ENCODE peak calls at places on chromosomes 3 and 15, in nine cellular contexts. N is adrenal gland; A is esophagus muscularis mucosa; T is left ventricle myocardium inferior; V is CD4-positive, CD25-positive, alpha-beta regulatory T cell; Y is Panc1; F is HAP-1; E is H9; M is CD8-positive, alpha-beta T cell. W is an unnamed sample.
A peak's percentile ranks its signal among the peaks of the same experiment; 100 is the strongest.

GRCh38 chr15:98582900-98583554 is 65.3 kb upstream of the IGF1R start:
- DNase-seq in E (no peak), N (no peak), A (peak; percentile 3), F (no peak), V (no peak), Y (no peak), M (no peak), T (no peak), W (no peak)

GRCh38 chr15:40859206-40859851 is 14.7 kb downstream of the RHOV start:
- DNase-seq in Y (peak; percentile 74), E (peak; percentile 95), F (peak; percentile 93), N (peak; percentile 71), T (peak; percentile 47), M (peak; percentile 87), V (peak; percentile 72), A (no peak), W (peak; percentile 68)

GRCh38 chr3:12965999-12966846 is 107.0 kb downstream of the IQSEC1 start:
- DNase-seq in E (no peak), N (no peak), T (no peak), Y (no peak), A (no peak), M (no peak), V (no peak), F (peak; percentile 26), W (peak; percentile 35)

GRCh38 chr3:162684260-162684659 is 1187.7 kb downstream of the OTOL1 start:
- DNase-seq in Y (no peak), M (no peak), A (no peak), N (no peak), E (no peak), V (no peak), T (no peak), F (no peak), W (no peak)

GRCh38 chr15:101407966-101408775 is 81.3 kb downstream of the PCSK6 start:
- DNase-seq in M (no peak), F (no peak), E (no peak), V (no peak), Y (no peak), A (no peak), T (no peak), N (no peak), W (no peak)

GRCh38 chr3:21779909-21780308 is 28.9 kb upstream of the ZNF385D start:
- DNase-seq in N (no peak), E (no peak), M (no peak), V (no peak), A (no peak), Y (no peak), F (no peak), T (no peak), W (no peak)

GRCh38 chr3:169772530-169772950 is 656 bp upstream of the MYNN start:
- DNase-seq in Y (peak; percentile 80), T (peak; percentile 72), E (peak; percentile 79), A (peak; percentile 93), F (peak; percentile 79), N (no peak), V (no peak), M (no peak), W (peak; percentile 69)

GRCh38 chr3:127289646-127290575 is 2.1 kb upstream of the PRR20G start:
- DNase-seq in N (no peak), V (no peak), F (no peak), A (no peak), M (no peak), Y (no peak), T (no peak), E (no peak), W (no peak)

GRCh38 chr3:104388624-104389023 is 978.1 kb upstream of the ALCAM start:
- DNase-seq in Y (no peak), N (no peak), F (no peak), A (no peak), V (no peak), M (no peak), E (no peak), T (no peak), W (no peak)

GRCh38 chr3:53577486-53577885 is 83.1 kb downstream of the CACNA1D start:
- DNase-seq in A (peak; percentile 79), M (no peak), V (no peak), T (no peak), E (no peak), N (no peak), F (no peak), Y (no peak), W (no peak)

GRCh38 chr3:158711886-158712285 is 20.4 kb downstream of the RARRES1 start:
- DNase-seq in N (no peak), V (no peak), Y (no peak), E (no peak), T (no peak), M (no peak), A (no peak), F (no peak), W (no peak)

GRCh38 chr3:172290457-172290856 is 157.8 kb downstream of the GHSR start:
- DNase-seq in Y (no peak), F (no peak), M (no peak), A (no peak), T (no peak), V (no peak), N (no peak), E (no peak), W (no peak)

GRCh38 chr3:105611304-105612192 is 244.8 kb downstream of the ALCAM start:
- DNase-seq in M (no peak), T (no peak), Y (no peak), E (no peak), F (no peak), A (no peak), N (no peak), V (no peak), W (no peak)

GRCh38 chr3:126517986-126518778 is 609 bp upstream of the UROC1 start:
- DNase-seq in V (no peak), A (no peak), E (no peak), F (no peak), T (no peak), Y (no peak), N (no peak), M (no peak), W (peak; percentile 6)

GRCh38 chr3:141998674-141999290 is 122.3 kb downstream of the ATP1B3 start:
- DNase-seq in A (no peak), E (no peak), M (no peak), N (no peak), F (no peak), Y (no peak), V (peak; percentile 15), T (no peak), W (no peak)

GRCh38 chr3:127848131-127849129 is 26.1 kb upstream of the MGLL start:
- DNase-seq in T (no peak), V (no peak), Y (no peak), F (no peak), A (peak; percentile 72), M (no peak), N (no peak), E (no peak), W (no peak)

DNA sequence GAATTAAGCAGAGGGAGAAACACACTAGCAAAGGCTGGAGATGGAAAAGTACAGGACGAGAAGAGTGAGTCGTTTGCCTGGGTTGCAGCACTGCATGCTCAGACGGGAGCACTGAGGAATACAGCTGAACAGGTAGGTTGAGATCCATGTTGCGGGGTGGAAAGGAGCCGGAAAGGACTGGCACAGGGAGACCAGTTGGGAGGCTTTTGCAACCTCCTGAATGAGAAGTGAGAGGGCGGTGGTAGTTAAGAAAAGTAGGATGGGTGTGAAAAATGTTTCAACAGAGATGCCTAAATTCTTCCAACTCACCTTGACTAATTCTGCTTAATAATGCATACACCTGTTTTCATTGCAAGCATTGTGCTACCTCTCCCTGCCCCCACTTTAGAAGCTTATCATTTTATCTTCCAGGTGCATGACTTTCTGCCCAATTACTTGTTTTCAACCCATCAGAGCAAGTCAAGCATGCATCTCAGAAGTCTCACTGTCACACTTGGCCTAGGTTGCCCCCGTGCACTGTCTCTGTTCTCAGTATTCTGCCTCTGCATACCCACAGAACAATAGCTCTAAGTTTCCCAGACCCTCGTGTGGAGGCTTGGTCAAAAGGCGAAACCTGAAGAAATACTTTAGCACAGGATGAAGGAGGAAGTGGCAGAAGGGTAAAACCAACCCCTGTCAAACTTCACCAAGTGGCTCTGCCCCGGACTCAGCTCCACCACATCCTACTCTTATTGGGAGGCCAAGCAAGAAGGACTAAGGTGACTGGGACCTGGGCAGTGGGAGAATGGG is 199.3 kb upstream of the BCL6 start:
- DNase-seq in F (no peak), E (no peak), T (no peak), A (no peak), V (no peak), M (no peak), N (no peak), Y (no peak), W (no peak)
- H3K4me1 ChIP-seq in F (no peaks in the 10 kb centered on the region), E (peaks cover 2% of the 10 kb centered on the region), T (peaks cover 42% of the 10 kb centered on the region), A (no peaks in the 10 kb centered on the region), V (peaks cover 16% of the 10 kb centered on the region), M (peaks cover 11% of the 10 kb centered on the region), N (peaks cover 8% of the 10 kb centered on the region), Y (no peaks in the 10 kb centered on the region), W (peaks cover 57% of the 10 kb centered on the region)

GRCh38 chr15:60301024-60301423 is 96.8 kb downstream of the ANXA2 start:
- DNase-seq in N (no peak), Y (no peak), V (no peak), A (peak; percentile 34), M (no peak), E (no peak), T (no peak), F (no peak), W (no peak)
- H3K4me1 ChIP-seq in N (no peaks in the 10 kb centered on the region), Y (no peaks in the 10 kb centered on the region), V (no peaks in the 10 kb centered on the region), A (peaks cover 5% of the 10 kb centered on the region), M (no peaks in the 10 kb centered on the region), E (no peaks in the 10 kb centered on the region), T (no peaks in the 10 kb centered on the region), F (peaks cover 14% of the 10 kb centered on the region), W (no peaks in the 10 kb centered on the region)

GRCh38 chr3:16485024-16485992 is 28.2 kb downstream of the RFTN1 start:
- DNase-seq in A (no peak), N (no peak), Y (no peak), T (no peak), M (no peak), E (no peak), V (no peak), F (no peak), W (no peak)
- H3K4me1 ChIP-seq in A (peaks cover 64% of the 10 kb centered on the region), N (peaks cover 30% of the 10 kb centered on the region), Y (no peaks in the 10 kb centered on the region), T (peaks cover 69% of the 10 kb centered on the region), M (peaks cover 35% of the 10 kb centered on the region), E (peaks cover 14% of the 10 kb centered on the region), V (peaks cover 36% of the 10 kb centered on the region), F (no peaks in the 10 kb centered on the region), W (peaks cover 39% of the 10 kb centered on the region)

GRCh38 chr15:66291816-66292215 is 1.6 kb upstream of the DIS3L start:
- DNase-seq in E (no peak), N (no peak), Y (no peak), M (no peak), F (no peak), V (no peak), A (no peak), T (no peak), W (no peak)

GRCh38 chr15:66288796-66289195 is 4.6 kb upstream of the DIS3L start:
- DNase-seq in M (no peak), Y (no peak), E (no peak), V (no peak), F (no peak), N (no peak), A (no peak), T (no peak), W (no peak)

GRCh38 chr15:66288093-66288492 is 5.3 kb upstream of the DIS3L start:
- DNase-seq in V (no peak), T (no peak), M (no peak), E (no peak), Y (no peak), A (no peak), F (no peak), N (no peak), W (no peak)

GRCh38 chr15:66290518-66290917 is 2.9 kb upstream of the DIS3L start:
- DNase-seq in T (no peak), A (no peak), Y (no peak), M (no peak), F (no peak), V (no peak), E (no peak), N (no peak), W (no peak)

GRCh38 chr15:66290007-66290406 is 3.4 kb upstream of the DIS3L start:
- DNase-seq in F (no peak), N (no peak), M (no peak), A (no peak), V (no peak), T (no peak), Y (no peak), E (no peak), W (no peak)
- H3K4me1 ChIP-seq in F (peaks cover 24% of the 10 kb centered on the region), N (peaks cover 18% of the 10 kb centered on the region), M (peaks cover 32% of the 10 kb centered on the region), A (peaks cover 51% of the 10 kb centered on the region), V (peaks cover 34% of the 10 kb centered on the region), T (peaks cover 31% of the 10 kb centered on the region), Y (peaks cover 12% of the 10 kb centered on the region), E (peaks cover 7% of the 10 kb centered on the region), W (peaks cover 18% of the 10 kb centered on the region)